ENCODE peak calls at places on chromosomes 2 and 18, in five cellular contexts. One of them, this sample, is unnamed.

GRCh38 chr2:119225084-119225864 is 1.6 kb downstream of the STEAP3 start:
- DNase-seq in heart right ventricle: no peak
- DNase-seq in WTC11: no peak
- DNase-seq in activated B cell treated with CpG ODN at 0.5 μM for 24 hours: no peak
- DNase-seq in pancreas: no peak
- DNase-seq in this sample: no peak

GRCh38 chr2:34998726-34999125 is 1356.9 kb upstream of the CRIM1 start:
- DNase-seq in heart right ventricle: no peak
- DNase-seq in WTC11: no peak
- DNase-seq in activated B cell treated with CpG ODN at 0.5 μM for 24 hours: no peak
- DNase-seq in pancreas: no peak
- DNase-seq in this sample: no peak

GRCh38 chr2:59713577-59713976 is 839.9 kb downstream of the BCL11A start:
- DNase-seq in heart right ventricle: no peak
- DNase-seq in WTC11: no peak
- DNase-seq in activated B cell treated with CpG ODN at 0.5 μM for 24 hours: no peak
- DNase-seq in pancreas: no peak
- DNase-seq in this sample: no peak

GRCh38 chr2:209986405-209986804 is 16.0 kb upstream of the RPE start:
- DNase-seq in heart right ventricle: no peak
- DNase-seq in WTC11: no peak
- DNase-seq in activated B cell treated with CpG ODN at 0.5 μM for 24 hours: no peak
- DNase-seq in pancreas: no peak
- DNase-seq in this sample: no peak

GRCh38 chr2:101277111-101277510 is 24.4 kb downstream of the CNOT11 start:
- DNase-seq in heart right ventricle: no peak
- DNase-seq in WTC11: no peak
- DNase-seq in activated B cell treated with CpG ODN at 0.5 μM for 24 hours: no peak
- DNase-seq in pancreas: no peak
- DNase-seq in this sample: no peak

GRCh38 chr2:10162586-10163497 is 40.3 kb downstream of the RRM2 start:
- DNase-seq in heart right ventricle: no peak
- DNase-seq in WTC11: peak
- DNase-seq in activated B cell treated with CpG ODN at 0.5 μM for 24 hours: no peak
- DNase-seq in pancreas: no peak
- DNase-seq in this sample: peak

GRCh38 chr2:37377187-37377532 is 32.7 kb downstream of the QPCT start:
- DNase-seq in heart right ventricle: no peak
- DNase-seq in WTC11: no peak
- DNase-seq in activated B cell treated with CpG ODN at 0.5 μM for 24 hours: no peak
- DNase-seq in pancreas: no peak
- DNase-seq in this sample: no peak

GRCh38 chr2:142136571-142136970 is 5.8 kb upstream of the LRP1B start:
- DNase-seq in heart right ventricle: no peak
- DNase-seq in WTC11: no peak
- DNase-seq in activated B cell treated with CpG ODN at 0.5 μM for 24 hours: no peak
- DNase-seq in pancreas: no peak
- DNase-seq in this sample: no peak

GRCh38 chr2:207418422-207418821 is 111.3 kb upstream of the CREB1 start:
- DNase-seq in heart right ventricle: no peak
- DNase-seq in WTC11: no peak
- DNase-seq in activated B cell treated with CpG ODN at 0.5 μM for 24 hours: no peak
- DNase-seq in pancreas: no peak
- DNase-seq in this sample: no peak

GRCh38 chr2:5981241-5982055 is 289.3 kb downstream of the SOX11 start:
- DNase-seq in heart right ventricle: no peak
- DNase-seq in WTC11: no peak
- DNase-seq in activated B cell treated with CpG ODN at 0.5 μM for 24 hours: no peak
- DNase-seq in pancreas: no peak
- DNase-seq in this sample: peak

GRCh38 chr18:7133181-7133580 is 15.6 kb upstream of the LAMA1 start:
- DNase-seq in heart right ventricle: no peak
- DNase-seq in WTC11: no peak
- DNase-seq in activated B cell treated with CpG ODN at 0.5 μM for 24 hours: no peak
- DNase-seq in pancreas: no peak
- DNase-seq in this sample: no peak

GRCh38 chr2:150188801-150189200 is 298.7 kb downstream of the RND3 start:
- DNase-seq in heart right ventricle: no peak
- DNase-seq in WTC11: no peak
- DNase-seq in activated B cell treated with CpG ODN at 0.5 μM for 24 hours: no peak
- DNase-seq in pancreas: no peak
- DNase-seq in this sample: no peak

GRCh38 chr2:118309201-118310015 is 221.1 kb downstream of the INSIG2 start:
- DNase-seq in heart right ventricle: no peak
- DNase-seq in WTC11: no peak
- DNase-seq in activated B cell treated with CpG ODN at 0.5 μM for 24 hours: no peak
- DNase-seq in pancreas: no peak
- DNase-seq in this sample: no peak

DNA sequence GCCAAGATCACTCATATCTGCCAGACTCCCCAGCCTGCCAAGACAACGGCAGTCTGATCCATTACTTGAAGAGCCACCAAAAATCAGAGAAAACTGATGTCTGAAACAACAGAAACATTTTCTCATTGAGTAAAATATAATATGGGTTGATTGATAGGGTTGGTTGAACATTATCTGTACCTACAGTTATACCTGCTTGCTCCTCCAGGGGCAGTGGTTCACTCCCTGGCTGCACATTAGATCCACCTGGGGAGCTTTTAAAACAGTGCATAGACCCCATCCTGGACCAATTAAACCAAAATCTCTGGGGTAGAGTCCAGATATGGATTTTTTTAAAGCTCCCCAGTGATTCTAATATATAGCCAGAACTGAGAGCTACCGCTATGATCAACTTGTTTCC is 43.6 kb upstream of the SLC14A2 start:
- DNase-seq in heart right ventricle: no peak
- DNase-seq in WTC11: no peak
- DNase-seq in activated B cell treated with CpG ODN at 0.5 μM for 24 hours: no peak
- DNase-seq in pancreas: no peak
- DNase-seq in this sample: no peak
- TF ChIP-seq CTCF in heart right ventricle: no peak
- TF ChIP-seq CTCF in WTC11: no peak
- TF ChIP-seq CTCF in activated B cell treated with CpG ODN at 0.5 μM for 24 hours: no peak
- TF ChIP-seq CTCF in pancreas: no peak
- TF ChIP-seq CTCF in this sample: peak

DNA sequence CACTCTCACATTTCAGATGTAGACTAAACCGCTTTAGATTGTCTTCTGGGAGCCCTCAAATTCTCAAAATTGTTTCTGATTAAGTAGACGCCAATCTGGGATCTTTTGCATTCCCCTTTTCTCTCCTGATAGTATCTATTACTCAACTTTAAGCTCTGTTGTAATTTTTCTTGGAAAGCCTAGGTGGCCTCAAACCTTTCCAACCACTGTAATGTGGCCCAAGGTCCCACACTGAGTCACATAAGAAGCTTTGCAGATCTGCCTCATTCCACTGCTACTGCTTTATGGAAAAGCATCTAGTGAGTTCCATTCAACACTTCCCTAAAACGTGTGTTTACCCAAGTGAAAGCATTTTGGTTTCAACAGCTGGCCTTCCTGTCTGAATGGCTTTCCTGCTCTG is 493.6 kb upstream of the SPHKAP start:
- DNase-seq in heart right ventricle: no peak
- DNase-seq in WTC11: no peak
- DNase-seq in activated B cell treated with CpG ODN at 0.5 μM for 24 hours: no peak
- DNase-seq in pancreas: no peak
- DNase-seq in this sample: no peak
- TF ChIP-seq CTCF in heart right ventricle: no peak
- TF ChIP-seq CTCF in WTC11: no peak
- TF ChIP-seq CTCF in activated B cell treated with CpG ODN at 0.5 μM for 24 hours: no peak
- TF ChIP-seq CTCF in pancreas: no peak
- TF ChIP-seq CTCF in this sample: no peak

GRCh38 chr18:383135-383534 is 115.3 kb upstream of the THOC1 start:
- DNase-seq in heart right ventricle: no peak
- DNase-seq in WTC11: no peak
- DNase-seq in activated B cell treated with CpG ODN at 0.5 μM for 24 hours: no peak
- DNase-seq in pancreas: no peak
- DNase-seq in this sample: no peak
- TF ChIP-seq CTCF in heart right ventricle: no peak
- TF ChIP-seq CTCF in WTC11: no peak
- TF ChIP-seq CTCF in activated B cell treated with CpG ODN at 0.5 μM for 24 hours: no peak
- TF ChIP-seq CTCF in pancreas: no peak
- TF ChIP-seq CTCF in this sample: no peak

GRCh38 chr18:50051288-50051687 is 143.7 kb downstream of the MYO5B start:
- DNase-seq in heart right ventricle: no peak
- DNase-seq in WTC11: peak
- DNase-seq in activated B cell treated with CpG ODN at 0.5 μM for 24 hours: no peak
- DNase-seq in pancreas: no peak
- DNase-seq in this sample: no peak
- TF ChIP-seq CTCF in heart right ventricle: peak
- TF ChIP-seq CTCF in WTC11: no peak
- TF ChIP-seq CTCF in activated B cell treated with CpG ODN at 0.5 μM for 24 hours: no peak
- TF ChIP-seq CTCF in pancreas: no peak
- TF ChIP-seq CTCF in this sample: no peak

DNA sequence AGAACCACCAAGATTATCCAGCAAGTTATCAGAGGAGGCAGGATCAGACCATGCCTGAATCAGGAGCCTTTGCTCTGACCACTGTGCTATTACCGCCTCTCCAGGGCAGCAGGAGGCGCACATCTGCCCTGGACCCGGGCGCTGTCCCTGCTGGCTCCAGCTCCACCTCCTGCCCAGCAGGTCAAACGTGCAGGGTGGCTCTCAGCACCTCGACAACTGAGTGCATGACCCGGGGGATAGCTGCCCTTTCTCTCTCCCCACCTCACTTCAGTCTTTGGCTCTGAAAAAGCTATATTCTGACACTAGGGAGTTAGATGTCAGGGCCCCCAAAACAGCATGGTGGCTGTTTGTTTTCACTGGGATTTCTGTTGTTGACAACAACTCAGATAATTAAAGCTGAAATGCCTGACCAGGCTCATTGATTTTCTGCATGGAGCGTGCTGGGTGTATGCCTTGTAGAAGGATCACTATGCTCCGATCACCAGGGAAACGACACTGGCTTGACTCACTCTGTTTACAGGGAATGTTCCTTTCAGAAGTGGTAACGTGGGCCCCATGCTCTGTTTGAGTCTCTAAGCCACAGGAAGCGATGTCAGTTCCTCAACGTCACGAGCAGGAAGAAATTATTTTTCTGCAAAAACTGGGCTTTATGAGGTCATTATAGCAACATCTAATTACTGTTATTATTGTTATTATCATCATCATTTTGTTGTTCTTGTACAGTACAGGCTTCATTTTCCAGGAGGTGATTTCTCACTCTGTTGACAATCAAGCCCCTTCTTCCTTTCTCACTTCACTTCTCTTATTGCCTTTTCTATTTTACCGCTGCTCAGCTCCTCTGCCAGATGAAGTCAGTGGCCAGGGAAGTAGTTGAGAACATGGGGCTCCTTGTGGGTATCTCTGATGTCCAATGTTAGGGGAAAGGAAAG is 125.6 kb downstream of the PLB1 start:
- DNase-seq in heart right ventricle: peak
- DNase-seq in WTC11: peak
- DNase-seq in activated B cell treated with CpG ODN at 0.5 μM for 24 hours: no peak
- DNase-seq in pancreas: peak
- DNase-seq in this sample: peak
- TF ChIP-seq CTCF in heart right ventricle: peak
- TF ChIP-seq CTCF in WTC11: no peak
- TF ChIP-seq CTCF in activated B cell treated with CpG ODN at 0.5 μM for 24 hours: no peak
- TF ChIP-seq CTCF in pancreas: peak
- TF ChIP-seq CTCF in this sample: peak

DNA sequence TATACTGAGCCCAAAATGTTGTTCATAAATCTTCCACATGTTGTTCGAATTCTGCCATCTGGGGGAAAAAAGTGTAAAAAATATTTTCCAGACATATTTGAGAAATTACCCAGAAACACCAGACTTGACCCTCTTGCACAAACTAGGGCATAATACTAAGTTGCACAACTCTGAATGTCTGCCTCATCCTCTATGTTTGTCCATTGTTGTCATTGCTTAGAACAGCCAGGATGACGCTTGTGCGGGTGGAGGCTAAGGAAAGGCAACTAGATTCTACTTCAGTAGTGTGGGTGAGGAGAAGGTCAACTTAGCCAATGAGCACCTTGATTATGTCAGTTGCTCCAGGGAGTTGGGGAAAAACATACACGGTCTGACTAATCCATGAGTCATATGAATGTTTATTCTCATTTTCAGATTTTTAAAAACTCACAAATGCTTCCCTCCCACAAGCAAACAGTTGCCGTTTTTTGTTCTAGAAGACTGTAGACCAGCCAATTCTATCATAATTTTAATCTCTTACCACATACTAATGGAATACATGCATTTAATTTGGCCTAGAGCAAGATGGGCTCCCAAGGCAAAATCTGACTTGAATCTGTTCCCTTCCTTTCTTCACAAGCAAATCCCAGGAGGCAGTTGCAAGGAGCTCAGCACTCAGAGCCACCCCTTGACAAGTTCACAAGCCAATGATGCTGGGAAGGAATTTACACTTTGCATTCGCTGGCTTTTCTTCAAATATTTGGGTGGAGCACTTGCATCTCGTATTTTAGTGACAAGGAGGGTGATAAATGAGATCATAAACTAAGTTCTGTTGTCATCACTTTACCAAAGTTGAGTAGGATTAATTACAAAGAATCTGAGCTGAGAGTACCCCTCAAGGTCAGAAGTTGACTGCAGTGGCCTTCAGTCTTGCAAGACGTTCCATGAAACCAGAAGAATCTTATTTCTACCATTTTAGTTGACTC is 163.2 kb upstream of the TWIST2 start:
- DNase-seq in heart right ventricle: no peak
- DNase-seq in WTC11: no peak
- DNase-seq in activated B cell treated with CpG ODN at 0.5 μM for 24 hours: no peak
- DNase-seq in pancreas: no peak
- DNase-seq in this sample: no peak
- TF ChIP-seq CTCF in heart right ventricle: no peak
- TF ChIP-seq CTCF in WTC11: no peak
- TF ChIP-seq CTCF in activated B cell treated with CpG ODN at 0.5 μM for 24 hours: no peak
- TF ChIP-seq CTCF in pancreas: no peak
- TF ChIP-seq CTCF in this sample: no peak

DNA sequence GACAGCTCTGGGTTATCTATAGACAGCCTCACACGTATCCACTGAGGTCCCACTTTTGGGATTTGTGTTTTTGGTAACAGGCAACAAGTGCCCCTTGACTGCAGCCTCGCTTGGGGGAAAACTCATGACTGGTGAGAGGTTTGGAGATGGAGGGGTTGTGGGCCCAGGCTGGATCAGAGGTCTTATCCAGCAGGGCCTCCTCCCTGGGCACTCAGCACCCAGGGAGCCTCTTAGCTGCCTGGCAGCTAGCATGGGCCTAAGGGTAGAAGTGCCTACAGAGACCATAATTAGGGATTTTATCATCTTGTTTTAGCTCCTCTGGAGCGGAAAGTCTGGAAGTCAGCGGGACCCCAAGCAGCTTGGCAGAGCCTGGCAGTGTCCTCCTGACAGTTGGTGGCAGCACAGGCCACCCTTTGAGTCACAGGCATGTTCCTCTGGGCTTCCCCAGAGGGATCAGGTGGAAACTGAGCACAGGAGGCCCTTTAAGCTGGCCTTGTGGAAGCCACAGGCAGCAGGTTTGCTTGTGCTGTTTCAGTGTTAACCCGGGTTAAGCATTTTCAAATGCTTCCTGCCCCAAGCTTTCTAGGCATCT is 143.1 kb downstream of the KCTD1 start:
- DNase-seq in heart right ventricle: peak
- DNase-seq in WTC11: peak
- DNase-seq in activated B cell treated with CpG ODN at 0.5 μM for 24 hours: no peak
- DNase-seq in pancreas: no peak
- DNase-seq in this sample: no peak
- TF ChIP-seq CTCF in heart right ventricle: peak
- TF ChIP-seq CTCF in WTC11: no peak
- TF ChIP-seq CTCF in activated B cell treated with CpG ODN at 0.5 μM for 24 hours: no peak
- TF ChIP-seq CTCF in pancreas: peak
- TF ChIP-seq CTCF in this sample: peak

GRCh38 chr18:21444465-21445023 is 156.0 kb downstream of the ESCO1 start:
- DNase-seq in heart right ventricle: peak
- DNase-seq in WTC11: peak
- DNase-seq in activated B cell treated with CpG ODN at 0.5 μM for 24 hours: no peak
- DNase-seq in pancreas: no peak
- DNase-seq in this sample: peak
- TF ChIP-seq CTCF in heart right ventricle: peak
- TF ChIP-seq CTCF in WTC11: peak
- TF ChIP-seq CTCF in activated B cell treated with CpG ODN at 0.5 μM for 24 hours: no peak
- TF ChIP-seq CTCF in pancreas: peak
- TF ChIP-seq CTCF in this sample: peak

This sample was measured in neural crest cell.